ENCODE peak calls at places on chromosome 20, in four cellular contexts. H is GM12878, J is K562, D is HepG2. G is an unnamed sample.

GRCh38 chr20:20130399-20130798 is 78.1 kb downstream of the CFAP61 start:
- DNase-seq in H (peak; percentile 1), J (no peak), D (peak; percentile 59), G (peak; percentile 33)

GRCh38 chr20:47018381-47018780 is 123.7 kb downstream of the EYA2 start:
- DNase-seq in H (no peak), J (no peak), D (no peak), G (no peak)

GRCh38 chr20:10074513-10074912 is 39.7 kb downstream of the ANKEF1 start:
- DNase-seq in H (no peak), J (no peak), D (peak; percentile 38), G (peak; percentile 29)

GRCh38 chr20:34122274-34122980 is 10.4 kb upstream of the EIF2S2 start:
- DNase-seq in H (no peak), J (no peak), D (no peak), G (no peak)

GRCh38 chr20:58471161-58471834 is 43.9 kb downstream of the APCDD1L start:
- DNase-seq in H (no peak), J (no peak), D (no peak), G (no peak)

GRCh38 chr20:18677126-18677525 is 89.3 kb downstream of the DTD1 start:
- DNase-seq in H (no peak), J (no peak), D (no peak), G (no peak)

GRCh38 chr20:37185681-37186080 is 6.3 kb upstream of the MROH8 start:
- DNase-seq in H (no peak), J (no peak), D (no peak), G (no peak)

GRCh38 chr20:19688031-19688806 is 69.8 kb upstream of the RIN2 start:
- DNase-seq in H (no peak), J (peak; percentile 8), D (peak; percentile 63), G (peak; percentile 34)

GRCh38 chr20:6632187-6632586 is 135.3 kb upstream of the BMP2 start:
- DNase-seq in H (no peak), J (no peak), D (peak; percentile 25), G (no peak)

GRCh38 chr20:47222728-47223127 is 133.8 kb downstream of the ZMYND8 start:
- DNase-seq in H (no peak), J (no peak), D (no peak), G (no peak)

GRCh38 chr20:33071198-33071597 is 8.2 kb upstream of the BPIFB4 start:
- DNase-seq in H (no peak), J (no peak), D (no peak), G (no peak)

GRCh38 chr20:22414354-22414753 is 170.0 kb downstream of the FOXA2 start:
- DNase-seq in H (no peak), J (no peak), D (peak; percentile 50), G (no peak)

GRCh38 chr20:10578607-10579006 is 95.2 kb downstream of the JAG1 start:
- DNase-seq in H (no peak), J (no peak), D (peak; percentile 71), G (peak; percentile 64)

GRCh38 chr20:52118696-52119095 is 72.9 kb downstream of the ZFP64 start:
- DNase-seq in H (no peak), J (no peak), D (no peak), G (no peak)

GRCh38 chr20:13286600-13286999 is 65.5 kb downstream of the ISM1 start:
- DNase-seq in H (no peak), J (no peak), D (no peak), G (no peak)

GRCh38 chr20:49888341-49889244 is 26.7 kb downstream of the SPATA2 start:
- DNase-seq in H (peak; percentile 9), J (peak; percentile 76), D (peak; percentile 69), G (peak; percentile 21)

GRCh38 chr20:61387204-61387958 is 135.3 kb downstream of the CDH4 start:
- DNase-seq in H (no peak), J (peak; percentile 62), D (no peak), G (no peak)

GRCh38 chr20:38434310-38434741 is 802 bp downstream of the SNHG17 start:
- DNase-seq in H (no peak), J (peak; percentile 52), D (no peak), G (no peak)

GRCh38 chr20:63847374-63848002 is 13.8 kb upstream of the ABHD16B start:
- DNase-seq in H (no peak), J (peak; percentile 73), D (no peak), G (no peak)

GRCh38 chr20:14597206-14597715 is 259.8 kb upstream of the FLRT3 start:
- DNase-seq in H (no peak), J (no peak), D (no peak), G (no peak)

GRCh38 chr20:51388227-51388626 is 154.3 kb downstream of the NFATC2 start:
- DNase-seq in H (no peak), J (no peak), D (no peak), G (no peak)

GRCh38 chr20:24256307-24256706 is 213.1 kb upstream of the SYNDIG1 start:
- DNase-seq in H (no peak), J (no peak), D (no peak), G (no peak)

GRCh38 chr20:11777861-11778570 is 139.7 kb upstream of the BTBD3 start:
- DNase-seq in H (no peak), J (no peak), D (no peak), G (no peak)

GRCh38 chr20:12660918-12661317 is 347.9 kb upstream of the SPTLC3 start:
- DNase-seq in H (no peak), J (no peak), D (peak; percentile 13), G (no peak)

GRCh38 chr20:57891067-57891466 is 181.3 kb upstream of the PMEPA1 start:
- DNase-seq in H (no peak), J (no peak), D (no peak), G (no peak)

GRCh38 chr20:43446361-43446879 is 11.3 kb upstream of the SRSF6 start:
- DNase-seq in H (no peak), J (no peak), D (no peak), G (no peak)

GRCh38 chr20:31260326-31260932 is 3.0 kb downstream of the DEFB115 start:
- DNase-seq in H (no peak), J (peak; percentile 49), D (peak; percentile 66), G (peak; percentile 33)

GRCh38 chr20:1526896-1527295 is 30.6 kb downstream of the SIRPD start:
- DNase-seq in H (no peak), J (no peak), D (no peak), G (no peak)

GRCh38 chr20:24633026-24633425 is 163.6 kb downstream of the SYNDIG1 start:
- DNase-seq in H (no peak), J (no peak), D (no peak), G (no peak)

GRCh38 chr20:33442136-33443005 is 1.2 kb downstream of the SNTA1 start:
- DNase-seq in H (no peak), J (no peak), D (no peak), G (no peak)

GRCh38 chr20:46157625-46158024 is 39.5 kb downstream of the CD40 start:
- DNase-seq in H (no peak), J (no peak), D (no peak), G (no peak)

GRCh38 chr20:8388707-8389106 is 256.6 kb downstream of the PLCB1 start:
- DNase-seq in H (no peak), J (no peak), D (no peak), G (no peak)

GRCh38 chr20:2387580-2387979 is 6.9 kb downstream of the TGM6 start:
- DNase-seq in H (no peak), J (no peak), D (no peak), G (no peak)

DNA sequence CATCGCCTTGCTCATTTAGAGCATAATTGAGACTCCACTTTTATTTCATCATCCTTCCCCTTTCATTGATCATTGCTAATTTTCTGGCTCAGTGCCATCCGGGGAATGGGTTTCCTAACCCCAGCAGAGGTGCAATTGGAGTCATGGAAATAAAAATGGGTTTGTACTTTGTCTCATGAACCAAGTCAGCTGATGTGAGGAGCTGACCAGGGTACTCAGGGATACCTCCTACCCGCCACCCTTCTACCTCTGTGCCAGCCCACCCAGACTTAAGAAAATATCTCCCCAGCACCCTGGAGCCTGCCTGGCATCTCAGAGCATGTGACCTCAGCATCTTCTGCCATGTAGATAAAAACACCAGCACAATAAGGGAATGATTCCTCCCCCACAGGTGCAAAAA is 59.1 kb upstream of the MAFB start:
- DNase-seq in H (no peak), J (no peak), D (no peak), G (no peak)
- TF ChIP-seq REST in H (no peak), J (no peak), D (peak; percentile 51), G (no peak)

GRCh38 chr20:55579802-55580201 is 425.5 kb downstream of the CBLN4 start:
- DNase-seq in H (no peak), J (no peak), D (no peak), G (no peak)

GRCh38 chr20:55582498-55582897 is 422.8 kb downstream of the CBLN4 start:
- DNase-seq in H (no peak), J (no peak), D (no peak), G (no peak)

GRCh38 chr20:55581519-55581918 is 423.8 kb downstream of the CBLN4 start:
- DNase-seq in H (no peak), J (no peak), D (no peak), G (no peak)

GRCh38 chr20:55580475-55580874 is 424.8 kb downstream of the CBLN4 start:
- DNase-seq in H (no peak), J (no peak), D (no peak), G (no peak)

DNA sequence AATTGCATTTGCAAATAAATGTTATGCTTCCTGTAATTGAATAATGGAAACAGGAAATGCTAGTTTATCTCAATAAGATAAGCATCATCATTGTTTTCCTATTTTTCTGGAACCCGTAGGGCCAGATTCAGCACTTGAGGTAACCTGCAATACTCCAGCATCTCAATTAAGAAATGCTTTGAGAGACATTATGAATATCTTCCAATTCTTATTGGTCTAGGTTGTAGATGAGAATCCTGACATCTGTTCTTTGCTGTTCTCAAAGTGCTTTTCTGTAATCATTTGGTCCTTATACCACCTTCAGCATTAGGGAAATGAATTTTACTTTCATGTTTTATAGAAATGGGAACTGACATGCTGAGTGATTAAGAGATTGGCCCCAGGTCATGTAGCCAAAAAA is 428.3 kb downstream of the CBLN4 start:
- DNase-seq in H (no peak), J (no peak), D (no peak), G (no peak)
- TF ChIP-seq CEBPB in H (no peak), J (no peak), D (no peak), G (no peak)

GRCh38 chr20:62482136-62482833 is 6.5 kb upstream of the GATA5 start:
- DNase-seq in H (no peak), J (no peak), D (no peak), G (no peak)
- TF ChIP-seq ZNF274 in H (no peak), J (no peak), D (no peak), G (no peak)

GRCh38 chr20:4961746-4962145 is 39.6 kb downstream of the SLC23A2 start:
- DNase-seq in H (no peak), J (no peak), D (peak; percentile 99), G (no peak)
- TF ChIP-seq REST in H (no peak), J (no peak), D (peak; percentile 82), G (no peak)